ENCODE peak calls at places on chromosome 20, in six cellular contexts. One of them, this sample, is unnamed.

GRCh38 chr20:32204485-32205115 is 2.9 kb downstream of the PLAGL2 start:
- DNase-seq in CD4-positive, alpha-beta T cell: no peak
- DNase-seq in mammary epithelial cell: no peak
- DNase-seq in CD8-positive, alpha-beta memory T cell: no peak
- DNase-seq in cardiac muscle cell: no peak
- DNase-seq in breast epithelium: no peak
- DNase-seq in this sample: no peak

GRCh38 chr20:20195011-20195705 is 142.8 kb downstream of the CFAP61 start:
- DNase-seq in cardiac muscle cell: no peak
- DNase-seq in mammary epithelial cell: no peak
- DNase-seq in CD4-positive, alpha-beta T cell: no peak
- DNase-seq in breast epithelium: no peak
- DNase-seq in CD8-positive, alpha-beta memory T cell: no peak
- DNase-seq in this sample: no peak

GRCh38 chr20:13426870-13427269 is 205.8 kb downstream of the ISM1 start:
- DNase-seq in mammary epithelial cell: no peak
- DNase-seq in breast epithelium: no peak
- DNase-seq in cardiac muscle cell: no peak
- DNase-seq in CD4-positive, alpha-beta T cell: no peak
- DNase-seq in CD8-positive, alpha-beta memory T cell: no peak
- DNase-seq in this sample: no peak

GRCh38 chr20:58677808-58678207 is 14.8 kb upstream of the NPEPL1 start:
- DNase-seq in cardiac muscle cell: no peak
- DNase-seq in CD8-positive, alpha-beta memory T cell: no peak
- DNase-seq in mammary epithelial cell: no peak
- DNase-seq in CD4-positive, alpha-beta T cell: no peak
- DNase-seq in breast epithelium: no peak
- DNase-seq in this sample: no peak

GRCh38 chr20:54525906-54526596 is 50.7 kb downstream of the DOK5 start:
- DNase-seq in breast epithelium: no peak
- DNase-seq in cardiac muscle cell: peak
- DNase-seq in CD8-positive, alpha-beta memory T cell: no peak
- DNase-seq in CD4-positive, alpha-beta T cell: no peak
- DNase-seq in mammary epithelial cell: no peak
- DNase-seq in this sample: no peak

GRCh38 chr20:58523916-58524315 is 8.7 kb upstream of the APCDD1L start:
- DNase-seq in CD4-positive, alpha-beta T cell: no peak
- DNase-seq in CD8-positive, alpha-beta memory T cell: no peak
- DNase-seq in breast epithelium: no peak
- DNase-seq in cardiac muscle cell: peak
- DNase-seq in mammary epithelial cell: no peak
- DNase-seq in this sample: no peak

GRCh38 chr20:2873747-2874041 is 413 bp downstream of the PTPRA start:
- DNase-seq in cardiac muscle cell: peak
- DNase-seq in breast epithelium: peak
- DNase-seq in CD8-positive, alpha-beta memory T cell: peak
- DNase-seq in mammary epithelial cell: no peak
- DNase-seq in CD4-positive, alpha-beta T cell: peak
- DNase-seq in this sample: no peak

GRCh38 chr20:19628570-19629134 is 129.4 kb upstream of the RIN2 start:
- DNase-seq in breast epithelium: peak
- DNase-seq in mammary epithelial cell: peak
- DNase-seq in CD4-positive, alpha-beta T cell: no peak
- DNase-seq in CD8-positive, alpha-beta memory T cell: no peak
- DNase-seq in cardiac muscle cell: peak
- DNase-seq in this sample: peak

GRCh38 chr20:273884-274283 is 16.4 kb downstream of the DEFB132 start:
- DNase-seq in cardiac muscle cell: no peak
- DNase-seq in CD8-positive, alpha-beta memory T cell: no peak
- DNase-seq in breast epithelium: no peak
- DNase-seq in CD4-positive, alpha-beta T cell: no peak
- DNase-seq in mammary epithelial cell: no peak
- DNase-seq in this sample: no peak

GRCh38 chr20:53434662-53435061 is 159.0 kb downstream of the ZNF217 start:
- DNase-seq in CD8-positive, alpha-beta memory T cell: no peak
- DNase-seq in CD4-positive, alpha-beta T cell: no peak
- DNase-seq in breast epithelium: no peak
- DNase-seq in cardiac muscle cell: no peak
- DNase-seq in mammary epithelial cell: no peak
- DNase-seq in this sample: no peak

GRCh38 chr20:12838261-12838866 is 170.4 kb upstream of the SPTLC3 start:
- DNase-seq in CD4-positive, alpha-beta T cell: no peak
- DNase-seq in cardiac muscle cell: no peak
- DNase-seq in breast epithelium: no peak
- DNase-seq in mammary epithelial cell: no peak
- DNase-seq in CD8-positive, alpha-beta memory T cell: no peak
- DNase-seq in this sample: no peak

GRCh38 chr20:53597085-53597482 is 3.4 kb upstream of the ZNF217 start:
- DNase-seq in breast epithelium: no peak
- DNase-seq in CD8-positive, alpha-beta memory T cell: no peak
- DNase-seq in cardiac muscle cell: peak
- DNase-seq in CD4-positive, alpha-beta T cell: no peak
- DNase-seq in mammary epithelial cell: no peak
- DNase-seq in this sample: no peak

GRCh38 chr20:17676942-17677341 is 5.1 kb downstream of the RRBP1 start:
- DNase-seq in CD8-positive, alpha-beta memory T cell: no peak
- DNase-seq in breast epithelium: no peak
- DNase-seq in CD4-positive, alpha-beta T cell: no peak
- DNase-seq in cardiac muscle cell: peak
- DNase-seq in mammary epithelial cell: no peak
- DNase-seq in this sample: no peak

GRCh38 chr20:56422824-56423189 is 10.7 kb downstream of the CASS4 start:
- DNase-seq in breast epithelium: no peak
- DNase-seq in CD8-positive, alpha-beta memory T cell: no peak
- DNase-seq in mammary epithelial cell: no peak
- DNase-seq in CD4-positive, alpha-beta T cell: no peak
- DNase-seq in cardiac muscle cell: peak
- DNase-seq in this sample: no peak

GRCh38 chr20:53949319-53949839 is 121.0 kb downstream of the BCAS1 start:
- DNase-seq in CD4-positive, alpha-beta T cell: peak
- DNase-seq in CD8-positive, alpha-beta memory T cell: peak
- DNase-seq in cardiac muscle cell: peak
- DNase-seq in mammary epithelial cell: peak
- DNase-seq in breast epithelium: peak
- DNase-seq in this sample: peak

GRCh38 chr20:41175201-41175651 is 37.9 kb downstream of the PLCG1 start:
- DNase-seq in mammary epithelial cell: no peak
- DNase-seq in breast epithelium: peak
- DNase-seq in CD4-positive, alpha-beta T cell: no peak
- DNase-seq in cardiac muscle cell: no peak
- DNase-seq in CD8-positive, alpha-beta memory T cell: no peak
- DNase-seq in this sample: no peak

GRCh38 chr20:62819494-62820174 is 2.8 kb downstream of the COL9A3 start:
- DNase-seq in CD8-positive, alpha-beta memory T cell: no peak
- DNase-seq in cardiac muscle cell: peak
- DNase-seq in mammary epithelial cell: no peak
- DNase-seq in breast epithelium: no peak
- DNase-seq in CD4-positive, alpha-beta T cell: no peak
- DNase-seq in this sample: no peak

GRCh38 chr20:5843054-5843731 is 93.0 kb downstream of the SHLD1 start:
- DNase-seq in CD4-positive, alpha-beta T cell: no peak
- DNase-seq in CD8-positive, alpha-beta memory T cell: no peak
- DNase-seq in breast epithelium: no peak
- DNase-seq in mammary epithelial cell: no peak
- DNase-seq in cardiac muscle cell: no peak
- DNase-seq in this sample: no peak

GRCh38 chr20:47586648-47587306 is 85.1 kb downstream of the NCOA3 start:
- DNase-seq in CD8-positive, alpha-beta memory T cell: no peak
- DNase-seq in CD4-positive, alpha-beta T cell: no peak
- DNase-seq in mammary epithelial cell: no peak
- DNase-seq in cardiac muscle cell: peak
- DNase-seq in breast epithelium: no peak
- DNase-seq in this sample: no peak

GRCh38 chr20:40753472-40753871 is 64.4 kb upstream of the MAFB start:
- DNase-seq in CD8-positive, alpha-beta memory T cell: no peak
- DNase-seq in breast epithelium: no peak
- DNase-seq in mammary epithelial cell: no peak
- DNase-seq in cardiac muscle cell: peak
- DNase-seq in CD4-positive, alpha-beta T cell: no peak
- DNase-seq in this sample: no peak

GRCh38 chr20:3115190-3116107 is 30.9 kb upstream of the AVP start:
- DNase-seq in mammary epithelial cell: peak
- DNase-seq in breast epithelium: no peak
- DNase-seq in CD4-positive, alpha-beta T cell: no peak
- DNase-seq in CD8-positive, alpha-beta memory T cell: peak
- DNase-seq in cardiac muscle cell: peak
- DNase-seq in this sample: no peak

GRCh38 chr20:24389686-24390085 is 79.7 kb upstream of the SYNDIG1 start:
- DNase-seq in CD4-positive, alpha-beta T cell: peak
- DNase-seq in cardiac muscle cell: no peak
- DNase-seq in CD8-positive, alpha-beta memory T cell: peak
- DNase-seq in breast epithelium: no peak
- DNase-seq in mammary epithelial cell: no peak
- DNase-seq in this sample: no peak

GRCh38 chr20:37317316-37317715 is 27.9 kb downstream of the MANBAL start:
- DNase-seq in cardiac muscle cell: no peak
- DNase-seq in CD8-positive, alpha-beta memory T cell: no peak
- DNase-seq in CD4-positive, alpha-beta T cell: no peak
- DNase-seq in mammary epithelial cell: no peak
- DNase-seq in breast epithelium: no peak
- DNase-seq in this sample: no peak

GRCh38 chr20:37316116-37316774 is 26.8 kb downstream of the MANBAL start:
- DNase-seq in cardiac muscle cell: no peak
- DNase-seq in CD4-positive, alpha-beta T cell: no peak
- DNase-seq in breast epithelium: no peak
- DNase-seq in mammary epithelial cell: no peak
- DNase-seq in CD8-positive, alpha-beta memory T cell: peak
- DNase-seq in this sample: no peak

GRCh38 chr20:37319120-37319717 is 26.7 kb upstream of the SRC start:
- DNase-seq in CD8-positive, alpha-beta memory T cell: no peak
- DNase-seq in CD4-positive, alpha-beta T cell: no peak
- DNase-seq in mammary epithelial cell: no peak
- DNase-seq in breast epithelium: no peak
- DNase-seq in cardiac muscle cell: no peak
- DNase-seq in this sample: no peak

GRCh38 chr20:37316775-37317170 is 27.3 kb downstream of the MANBAL start:
- DNase-seq in breast epithelium: no peak
- DNase-seq in mammary epithelial cell: no peak
- DNase-seq in CD4-positive, alpha-beta T cell: no peak
- DNase-seq in cardiac muscle cell: no peak
- DNase-seq in CD8-positive, alpha-beta memory T cell: no peak
- DNase-seq in this sample: no peak

GRCh38 chr20:37318046-37318445 is 27.9 kb upstream of the SRC start:
- DNase-seq in CD8-positive, alpha-beta memory T cell: no peak
- DNase-seq in cardiac muscle cell: no peak
- DNase-seq in mammary epithelial cell: no peak
- DNase-seq in breast epithelium: no peak
- DNase-seq in CD4-positive, alpha-beta T cell: no peak
- DNase-seq in this sample: no peak
- H3K27ac ChIP-seq in CD8-positive, alpha-beta memory T cell: no peak
- H3K27ac ChIP-seq in cardiac muscle cell: no peak
- H3K27ac ChIP-seq in mammary epithelial cell: no peak
- H3K27ac ChIP-seq in breast epithelium: no peak
- H3K27ac ChIP-seq in CD4-positive, alpha-beta T cell: no peak
- H3K27ac ChIP-seq in this sample: no peak

GRCh38 chr20:48739395-48740268 is 88.2 kb downstream of the PREX1 start:
- DNase-seq in CD8-positive, alpha-beta memory T cell: no peak
- DNase-seq in breast epithelium: no peak
- DNase-seq in CD4-positive, alpha-beta T cell: no peak
- DNase-seq in mammary epithelial cell: no peak
- DNase-seq in cardiac muscle cell: no peak
- DNase-seq in this sample: no peak
- H3K27ac ChIP-seq in CD8-positive, alpha-beta memory T cell: no peak
- H3K27ac ChIP-seq in breast epithelium: no peak
- H3K27ac ChIP-seq in CD4-positive, alpha-beta T cell: no peak
- H3K27ac ChIP-seq in mammary epithelial cell: no peak
- H3K27ac ChIP-seq in cardiac muscle cell: peak
- H3K27ac ChIP-seq in this sample: no peak

GRCh38 chr20:50790651-50791277 is 4.1 kb upstream of the BCAS4 start:
- DNase-seq in breast epithelium: peak
- DNase-seq in CD8-positive, alpha-beta memory T cell: peak
- DNase-seq in CD4-positive, alpha-beta T cell: peak
- DNase-seq in cardiac muscle cell: peak
- DNase-seq in mammary epithelial cell: peak
- DNase-seq in this sample: peak
- H3K27ac ChIP-seq in breast epithelium: peak
- H3K27ac ChIP-seq in CD8-positive, alpha-beta memory T cell: peak
- H3K27ac ChIP-seq in CD4-positive, alpha-beta T cell: no peak
- H3K27ac ChIP-seq in cardiac muscle cell: peak
- H3K27ac ChIP-seq in mammary epithelial cell: peak
- H3K27ac ChIP-seq in this sample: peak

DNA sequence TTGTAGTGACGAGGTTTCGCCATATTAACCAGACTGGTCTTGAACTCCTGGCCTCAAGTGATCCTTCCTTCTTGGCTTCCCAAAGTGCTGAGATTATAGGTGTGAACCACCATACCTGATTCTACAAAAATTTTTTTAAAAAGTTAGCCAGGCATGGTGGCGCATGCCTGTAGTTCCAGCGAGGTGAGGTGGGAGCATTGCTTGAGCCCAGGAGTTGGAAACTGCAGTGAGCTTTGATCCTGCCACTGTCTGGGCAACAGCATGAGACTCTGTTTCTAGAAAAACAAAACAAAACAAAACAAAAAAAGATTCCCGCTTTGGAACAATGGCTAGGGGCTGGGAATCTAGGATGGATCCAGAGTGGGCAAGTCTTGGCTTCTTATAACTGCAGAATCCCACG is 35.1 kb upstream of the SALL4 start:
- DNase-seq in cardiac muscle cell: no peak
- DNase-seq in CD8-positive, alpha-beta memory T cell: no peak
- DNase-seq in mammary epithelial cell: no peak
- DNase-seq in CD4-positive, alpha-beta T cell: no peak
- DNase-seq in breast epithelium: no peak
- DNase-seq in this sample: no peak
- H3K27ac ChIP-seq in cardiac muscle cell: no peak
- H3K27ac ChIP-seq in CD8-positive, alpha-beta memory T cell: no peak
- H3K27ac ChIP-seq in mammary epithelial cell: no peak
- H3K27ac ChIP-seq in CD4-positive, alpha-beta T cell: no peak
- H3K27ac ChIP-seq in breast epithelium: no peak
- H3K27ac ChIP-seq in this sample: no peak

GRCh38 chr20:22686097-22686496 is 101.7 kb upstream of the FOXA2 start:
- DNase-seq in CD4-positive, alpha-beta T cell: no peak
- DNase-seq in CD8-positive, alpha-beta memory T cell: no peak
- DNase-seq in mammary epithelial cell: peak
- DNase-seq in cardiac muscle cell: peak
- DNase-seq in breast epithelium: no peak
- DNase-seq in this sample: peak
- H3K27ac ChIP-seq in CD4-positive, alpha-beta T cell: no peak
- H3K27ac ChIP-seq in CD8-positive, alpha-beta memory T cell: no peak
- H3K27ac ChIP-seq in mammary epithelial cell: no peak
- H3K27ac ChIP-seq in cardiac muscle cell: no peak
- H3K27ac ChIP-seq in breast epithelium: no peak
- H3K27ac ChIP-seq in this sample: no peak